ENCODE peak calls at places on chromosomes 1 and 21, in four cellular contexts. D is HepG2, W is K562, E is GM12878. X is an unnamed sample.

GRCh38 chr1:207892764-207893163 is 18.2 kb downstream of the CD34 start:
- DNase-seq in D (no peak), W (no peak), E (no peak), X (no peak)

GRCh38 chr1:99650773-99651437 is 5.0 kb downstream of the PALMD start:
- DNase-seq in D (no peak), W (no peak), E (no peak), X (no peak)

GRCh38 chr1:160117709-160118183 is 2.2 kb downstream of the ATP1A2 start:
- DNase-seq in D (no peak), W (no peak), E (no peak), X (no peak)

GRCh38 chr1:6672558-6672957 is 29.1 kb downstream of the DNAJC11 start:
- DNase-seq in D (no peak), W (no peak), E (no peak), X (no peak)

GRCh38 chr1:6490181-6491075 is 1.0 kb downstream of the PLEKHG5 start:
- DNase-seq in D (peak), W (peak), E (peak), X (peak)

GRCh38 chr21:41606706-41607105 is 98.7 kb upstream of the TMPRSS2 start:
- DNase-seq in D (no peak), W (no peak), E (no peak), X (no peak)

GRCh38 chr1:117178756-117179155 is 32.0 kb downstream of the VTCN1 start:
- DNase-seq in D (no peak), W (no peak), E (no peak), X (no peak)

GRCh38 chr1:89354210-89354609 is 9.6 kb upstream of the GBP6 start:
- DNase-seq in D (no peak), W (no peak), E (no peak), X (no peak)

GRCh38 chr1:187275985-187276580 is 447.3 kb downstream of the PLA2G4A start:
- DNase-seq in D (no peak), W (no peak), E (no peak), X (no peak)

GRCh38 chr1:147676306-147677085 is 6.2 kb upstream of the ACP6 start:
- DNase-seq in D (peak), W (no peak), E (no peak), X (no peak)

GRCh38 chr1:88892146-88892877 is 945 bp upstream of the GTF2B start:
- DNase-seq in D (peak), W (no peak), E (no peak), X (no peak)

GRCh38 chr1:9721606-9722377 is 70.3 kb downstream of the PIK3CD start:
- DNase-seq in D (peak), W (peak), E (no peak), X (peak)

GRCh38 chr1:65528104-65528503 is 107.6 kb downstream of the LEPR start:
- DNase-seq in D (no peak), W (peak), E (no peak), X (no peak)

GRCh38 chr1:27951396-27951795 is 8.4 kb upstream of the XKR8 start:
- DNase-seq in D (no peak), W (no peak), E (no peak), X (no peak)

GRCh38 chr1:165011947-165012346 is 344.6 kb downstream of the LMX1A start:
- DNase-seq in D (no peak), W (no peak), E (no peak), X (no peak)

GRCh38 chr1:21324368-21325137 is 34.3 kb upstream of the ECE1 start:
- DNase-seq in D (no peak), W (peak), E (peak), X (no peak)

GRCh38 chr21:45154511-45155508 is 80.4 kb downstream of the ADARB1 start:
- DNase-seq in D (no peak), W (no peak), E (no peak), X (no peak)

GRCh38 chr1:30088594-30089556 is 634.5 kb downstream of the MATN1 start:
- DNase-seq in D (no peak), W (peak), E (no peak), X (no peak)
- TF ChIP-seq CREM in D (no peak), W (no peak), E (no peak), X (no peak)

GRCh38 chr1:150973826-150974579 is 632 bp downstream of the CERS2 start:
- DNase-seq in D (no peak), W (peak), E (no peak), X (peak)
- TF ChIP-seq CREM in D (no peak), W (no peak), E (no peak), X (no peak)

GRCh38 chr1:214439352-214440119 is 111.9 kb downstream of the PTPN14 start:
- DNase-seq in D (peak), W (no peak), E (peak), X (no peak)
- TF ChIP-seq CREM in D (peak), W (peak), E (peak), X (no peak)

DNA sequence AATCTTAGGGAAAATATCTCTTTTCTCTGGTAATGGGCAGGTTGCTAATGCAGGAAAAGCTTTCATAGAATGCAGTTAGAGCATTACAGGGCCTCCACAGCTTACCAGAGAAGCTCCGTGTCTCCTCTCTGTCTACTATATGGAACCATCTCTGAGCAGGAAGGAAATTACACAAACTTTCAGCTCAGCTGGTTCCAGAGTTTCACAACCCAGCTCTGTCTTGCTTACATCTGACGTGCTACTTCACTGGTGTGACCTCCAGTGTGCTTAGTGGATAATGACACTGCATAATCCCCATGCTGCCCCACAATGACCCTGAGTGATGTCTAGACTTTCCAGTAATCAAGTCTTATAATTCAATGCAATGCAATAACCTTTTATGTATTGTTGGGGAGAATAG is 4.3 kb upstream of the FGGY start:
- DNase-seq in D (peak), W (no peak), E (peak), X (no peak)
- TF ChIP-seq CREM in D (peak), W (no peak), E (peak), X (no peak)

DNA sequence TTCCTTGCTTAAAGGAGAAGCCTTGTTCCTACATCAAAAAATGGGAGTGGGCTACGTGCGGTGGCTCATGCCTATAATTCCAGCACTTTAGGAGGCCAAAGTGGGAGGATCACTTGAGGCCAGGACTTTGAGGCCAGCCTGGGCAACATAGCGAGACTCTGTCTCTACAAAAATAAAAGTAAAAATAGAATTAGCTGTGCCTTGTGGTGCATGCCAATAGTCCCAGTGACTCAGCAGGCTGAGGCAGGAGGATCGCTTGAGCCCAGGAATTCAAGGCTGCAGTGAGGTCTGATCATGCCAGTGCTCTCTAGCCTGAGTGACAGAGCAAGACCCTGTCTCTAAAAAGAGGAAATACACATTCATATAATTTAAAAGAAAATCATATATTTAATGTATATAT is 127.1 kb downstream of the C1orf21 start:
- DNase-seq in D (no peak), W (no peak), E (no peak), X (no peak)
- TF ChIP-seq CREM in D (no peak), W (no peak), E (no peak), X (no peak)

GRCh38 chr1:109904105-109904817 is 6.4 kb upstream of the CSF1 start:
- DNase-seq in D (peak), W (no peak), E (no peak), X (no peak)
- TF ChIP-seq CREM in D (no peak), W (no peak), E (no peak), X (no peak)

DNA sequence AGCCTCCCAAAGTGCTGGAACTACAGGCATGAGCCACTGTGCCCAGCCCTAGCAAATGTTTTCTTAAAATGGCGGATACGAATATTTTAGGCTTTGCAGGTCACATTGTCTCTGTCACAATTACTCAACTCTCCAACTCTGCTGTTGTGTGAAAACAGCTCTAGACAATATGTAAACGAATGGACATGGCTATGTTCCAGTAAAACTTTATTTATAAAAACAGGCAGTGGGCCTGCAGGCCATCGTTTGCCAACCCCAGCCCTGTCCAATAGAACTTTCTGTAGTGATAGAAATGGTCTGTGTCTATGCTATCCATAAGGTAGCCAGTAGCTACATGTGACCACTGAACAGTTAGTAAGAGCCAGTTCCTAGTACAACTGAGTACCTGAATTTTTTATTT is 4.3 kb upstream of the FBXO6 start:
- DNase-seq in D (no peak), W (no peak), E (no peak), X (no peak)
- TF ChIP-seq CREM in D (no peak), W (no peak), E (no peak), X (no peak)

DNA sequence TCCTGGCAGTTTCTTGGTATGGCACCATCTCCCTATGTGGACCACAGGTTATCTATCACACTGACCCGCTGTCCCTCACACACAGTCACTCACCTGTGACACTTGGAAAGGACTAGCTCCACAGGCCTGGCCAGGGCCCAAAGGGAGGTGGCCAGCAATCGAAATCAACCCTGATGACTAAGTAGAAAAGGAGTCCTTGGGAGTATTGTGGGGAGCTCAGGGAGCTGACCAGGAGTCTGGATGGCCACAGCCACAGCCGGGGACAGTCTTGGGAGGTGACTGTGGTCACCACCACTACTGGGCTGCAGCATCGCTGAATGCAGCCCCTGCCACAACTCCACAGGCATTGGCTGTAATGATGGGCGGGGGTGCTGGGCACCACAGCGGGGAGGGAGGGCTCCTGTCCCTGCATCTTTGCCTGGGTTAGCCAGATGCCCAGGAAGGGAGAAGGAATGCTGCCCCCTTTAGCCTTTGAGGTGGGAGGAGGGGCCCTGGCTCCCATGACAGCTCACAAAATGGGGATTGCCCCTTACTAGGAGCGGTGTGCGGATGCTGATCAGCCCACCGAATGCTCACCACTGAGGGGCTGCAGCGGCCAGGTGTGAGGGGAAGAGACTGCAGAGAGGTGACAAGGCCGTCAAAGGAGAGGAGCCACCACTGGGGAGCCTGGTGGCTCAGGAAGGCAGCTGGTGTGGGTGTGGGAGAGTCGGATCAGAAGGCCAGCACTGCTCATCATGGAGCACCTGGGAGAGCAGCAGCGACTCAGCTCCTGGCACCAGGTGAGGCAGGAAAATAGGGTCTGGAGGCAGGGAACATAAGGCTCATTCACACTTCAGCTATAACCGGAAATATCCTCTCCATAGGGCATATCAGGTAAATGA is 61.3 kb downstream of the H3-3A start:
- DNase-seq in D (no peak), W (no peak), E (no peak), X (no peak)
- TF ChIP-seq CREM in D (no peak), W (no peak), E (no peak), X (no peak)